ENCODE peak calls at places on chromosomes 6 and 20, in seven cellular contexts. J is heart left ventricle, V is fibroblast of pulmonary artery, I is stomach, W is left ventricle myocardium inferior, K is B cell, H is HepG2. L is an unnamed sample.

GRCh38 chr6:39642300-39642699 is 82.9 kb downstream of the KIF6 start:
- DNase-seq in J (no peak), V (no peak), I (no peak), W (no peak), K (no peak), H (no peak), L (no peak)

GRCh38 chr6:52672422-52673025 is 1.6 kb downstream of the TMEM14A start:
- DNase-seq in J (no peak), V (no peak), I (no peak), W (no peak), K (no peak), H (no peak), L (no peak)

GRCh38 chr6:138863331-138863730 is 67.4 kb downstream of the ECT2L start:
- DNase-seq in J (peak), V (no peak), I (no peak), W (peak), K (no peak), H (no peak), L (no peak)

GRCh38 chr6:4374231-4374630 is 238.9 kb upstream of the ECI2 start:
- DNase-seq in J (no peak), V (no peak), I (no peak), W (no peak), K (no peak), H (no peak), L (no peak)

GRCh38 chr6:158793432-158793831 is 25.7 kb downstream of the EZR start:
- DNase-seq in J (no peak), V (peak), I (peak), W (no peak), K (no peak), H (peak), L (no peak)

GRCh38 chr20:50318709-50319108 is 128.1 kb downstream of the CEBPB start:
- DNase-seq in J (no peak), V (no peak), I (no peak), W (no peak), K (no peak), H (no peak), L (no peak)

GRCh38 chr6:15250440-15251168 is 4.7 kb downstream of the JARID2 start:
- DNase-seq in J (no peak), V (no peak), I (no peak), W (no peak), K (no peak), H (no peak), L (no peak)

GRCh38 chr20:24996449-24997195 is 4.1 kb upstream of the APMAP start:
- DNase-seq in J (peak), V (no peak), I (no peak), W (no peak), K (peak), H (no peak), L (no peak)

GRCh38 chr20:32067234-32067821 is 15.3 kb downstream of the HCK start:
- DNase-seq in J (no peak), V (peak), I (no peak), W (no peak), K (no peak), H (no peak), L (peak)

GRCh38 chr20:22374066-22374465 is 210.3 kb downstream of the FOXA2 start:
- DNase-seq in J (no peak), V (no peak), I (no peak), W (no peak), K (no peak), H (no peak), L (no peak)

GRCh38 chr6:143205170-143205879 is 144.6 kb downstream of the AIG1 start:
- DNase-seq in J (no peak), V (no peak), I (no peak), W (no peak), K (no peak), H (no peak), L (no peak)

GRCh38 chr20:44650777-44651493 is 564 bp downstream of the ADA start:
- DNase-seq in J (peak), V (no peak), I (no peak), W (peak), K (no peak), H (no peak), L (no peak)

GRCh38 chr20:59740621-59741020 is 136.3 kb downstream of the PHACTR3 start:
- DNase-seq in J (no peak), V (no peak), I (no peak), W (no peak), K (no peak), H (no peak), L (no peak)

GRCh38 chr6:7414811-7415210 is 25.2 kb downstream of the RIOK1 start:
- DNase-seq in J (no peak), V (peak), I (no peak), W (no peak), K (no peak), H (no peak), L (no peak)

DNA sequence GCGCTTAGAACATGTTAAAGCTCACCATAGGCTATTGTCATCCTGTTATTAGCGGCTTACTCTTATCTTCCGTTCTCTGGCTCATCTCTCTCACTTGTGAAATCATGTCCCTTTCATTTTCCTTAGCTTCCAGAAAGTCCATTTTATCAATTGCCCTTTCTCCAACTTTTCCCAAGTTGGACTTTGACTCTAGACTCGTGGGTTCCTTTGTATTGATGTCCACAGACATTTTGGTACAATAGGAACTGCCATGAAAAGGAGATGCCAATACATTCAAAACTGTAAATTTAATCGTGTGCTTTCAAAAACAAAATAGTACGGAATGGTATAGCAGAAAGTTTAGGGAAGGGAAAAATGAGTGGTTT is 10.4 kb upstream of the HIVEP1 start:
- DNase-seq in J (no peak), V (no peak), I (no peak), W (no peak), K (no peak), H (peak), L (no peak)
- TF ChIP-seq CTCF in J (no peak), V (no peak), I (no peak), W (no peak), K (no peak), H (no peak), L (no peak)

DNA sequence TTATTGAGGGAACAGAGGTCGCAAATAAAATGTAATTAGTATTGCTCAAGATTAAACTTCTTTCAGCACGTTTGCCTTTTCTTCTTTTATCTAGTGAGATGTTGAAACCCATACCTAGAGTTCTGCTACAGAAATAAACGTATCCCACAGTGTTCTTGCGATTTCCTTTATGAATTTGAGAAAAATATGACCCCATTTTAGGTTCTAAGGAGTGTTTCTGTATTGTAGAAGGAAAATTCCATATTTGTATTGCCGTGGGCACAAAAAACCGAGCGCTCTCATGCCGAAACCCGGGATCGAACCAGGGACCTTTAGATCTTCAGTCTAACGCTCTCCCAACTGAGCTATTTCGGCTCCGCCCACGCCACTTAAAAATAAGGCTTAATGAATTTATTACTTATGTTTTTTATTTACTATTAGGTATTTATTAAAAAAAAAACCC is 23.7 kb downstream of the ZNF311 start:
- DNase-seq in J (peak), V (peak), I (peak), W (peak), K (peak), H (peak), L (peak)
- TF ChIP-seq CTCF in J (no peak), V (no peak), I (no peak), W (no peak), K (peak), H (peak), L (peak)

GRCh38 chr6:13847651-13848050 is 33.3 kb upstream of the MCUR1 start:
- DNase-seq in J (no peak), V (no peak), I (no peak), W (no peak), K (no peak), H (no peak), L (no peak)

GRCh38 chr6:13848553-13849150 is 34.3 kb upstream of the MCUR1 start:
- DNase-seq in J (no peak), V (no peak), I (no peak), W (no peak), K (no peak), H (no peak), L (no peak)

GRCh38 chr6:13853871-13854270 is 39.5 kb upstream of the MCUR1 start:
- DNase-seq in J (no peak), V (no peak), I (no peak), W (no peak), K (no peak), H (no peak), L (no peak)

GRCh38 chr6:13854716-13855250 is 40.4 kb upstream of the MCUR1 start:
- DNase-seq in J (no peak), V (no peak), I (no peak), W (no peak), K (no peak), H (no peak), L (no peak)

GRCh38 chr6:13851803-13852202 is 37.4 kb upstream of the MCUR1 start:
- DNase-seq in J (no peak), V (no peak), I (no peak), W (no peak), K (no peak), H (no peak), L (no peak)
- TF ChIP-seq CTCF in J (no peak), V (no peak), I (no peak), W (no peak), K (no peak), H (no peak), L (no peak)

DNA sequence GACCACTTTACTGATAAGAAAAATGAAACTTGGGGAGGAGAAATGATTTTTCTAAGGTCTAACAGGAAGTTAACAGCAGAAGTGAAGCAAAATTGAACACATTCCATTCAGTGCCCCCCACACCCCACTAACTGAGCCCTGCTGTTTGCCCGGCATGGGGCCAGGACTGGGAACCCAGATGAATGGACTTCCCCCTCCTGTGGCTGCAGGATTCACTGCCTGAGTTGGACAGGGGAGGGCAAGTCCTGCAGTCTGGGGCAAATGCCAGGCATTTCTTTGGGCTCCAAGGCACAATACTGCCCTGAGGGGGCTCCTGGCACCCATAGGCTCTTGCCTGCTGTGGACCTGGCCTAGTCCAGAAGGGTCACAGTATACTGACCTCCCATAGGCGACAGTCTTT is 28.3 kb downstream of the FYN start:
- DNase-seq in J (peak), V (peak), I (no peak), W (no peak), K (no peak), H (peak), L (no peak)
- TF ChIP-seq CTCF in J (no peak), V (peak), I (no peak), W (peak), K (no peak), H (no peak), L (no peak)

DNA sequence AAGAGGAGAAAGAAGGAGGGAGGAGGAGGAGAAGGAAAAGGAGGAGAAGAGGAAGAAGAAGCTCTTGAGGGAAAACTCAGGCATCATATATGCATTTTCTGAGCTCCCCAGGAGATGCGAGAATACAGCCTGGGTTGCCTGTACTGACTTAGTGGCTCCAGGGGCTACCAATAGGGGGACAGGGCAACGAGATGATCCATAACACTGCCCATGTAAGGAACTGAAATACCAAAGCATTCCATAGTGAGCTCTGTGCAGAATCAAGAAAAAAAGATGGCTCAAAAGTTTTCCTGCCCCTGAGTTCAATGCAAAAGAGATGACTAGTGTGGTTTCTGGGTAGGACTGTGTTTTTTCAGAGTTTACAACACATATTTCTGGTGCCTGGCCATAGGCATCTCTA is 258.7 kb downstream of the ALDH8A1 start:
- DNase-seq in J (no peak), V (no peak), I (no peak), W (no peak), K (no peak), H (no peak), L (no peak)
- TF ChIP-seq CTCF in J (no peak), V (no peak), I (no peak), W (no peak), K (no peak), H (no peak), L (no peak)

DNA sequence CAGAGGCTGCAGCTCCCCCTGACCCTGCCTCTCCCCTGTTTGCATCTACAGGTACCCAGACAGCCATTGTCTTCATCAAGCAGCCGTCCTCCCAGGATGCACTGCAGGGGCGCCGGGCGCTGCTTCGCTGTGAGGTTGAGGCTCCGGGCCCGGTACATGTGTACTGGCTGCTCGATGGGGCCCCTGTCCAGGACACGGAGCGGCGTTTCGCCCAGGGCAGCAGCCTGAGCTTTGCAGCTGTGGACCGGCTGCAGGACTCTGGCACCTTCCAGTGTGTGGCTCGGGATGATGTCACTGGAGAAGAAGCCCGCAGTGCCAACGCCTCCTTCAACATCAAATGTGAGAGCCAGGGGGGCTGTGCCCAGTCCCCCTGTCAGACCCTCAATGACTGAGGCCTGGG is 42.1 kb upstream of the SRF start:
- DNase-seq in J (no peak), V (no peak), I (no peak), W (no peak), K (no peak), H (no peak), L (no peak)
- TF ChIP-seq CTCF in J (no peak), V (no peak), I (no peak), W (no peak), K (no peak), H (no peak), L (no peak)

DNA sequence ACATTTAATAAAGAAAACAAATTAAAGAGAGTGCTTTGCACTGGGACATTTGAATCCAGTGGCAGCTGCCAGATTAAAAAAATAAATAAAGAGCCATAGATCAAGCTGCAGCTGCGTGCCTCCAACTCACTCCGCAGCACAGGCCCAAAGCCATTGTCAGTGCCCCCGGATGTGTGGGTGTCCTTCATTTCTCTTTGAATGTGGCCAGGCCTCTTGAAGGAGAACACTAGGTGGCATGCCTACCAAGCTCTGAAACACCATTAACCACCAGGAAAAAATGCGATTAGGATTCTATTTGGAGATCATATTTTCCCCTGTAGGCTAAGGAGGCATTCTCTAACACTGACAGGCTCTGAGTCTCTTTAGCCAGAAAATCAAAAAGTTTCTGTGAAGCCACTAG is 549.8 kb downstream of the PRKN start:
- DNase-seq in J (peak), V (peak), I (no peak), W (no peak), K (no peak), H (no peak), L (no peak)
- TF ChIP-seq CTCF in J (peak), V (no peak), I (peak), W (peak), K (no peak), H (peak), L (no peak)

GRCh38 chr6:106966229-106966628 is 8.3 kb downstream of the CD24 start:
- DNase-seq in J (no peak), V (no peak), I (no peak), W (no peak), K (no peak), H (no peak), L (no peak)
- TF ChIP-seq CTCF in J (no peak), V (no peak), I (no peak), W (no peak), K (no peak), H (no peak), L (no peak)

L was measured in glutamatergic neuron.